ENCODE peak calls at places on chromosomes 11 and 22, in five cellular contexts. One of them, this sample, is unnamed.

GRCh38 chr11:20110908-20111669 is 49.2 kb downstream of the DBX1 start:
- DNase-seq in NT2/D1: peak
- DNase-seq in H1: no peak
- DNase-seq in HEK293T: peak
- DNase-seq in HepG2: peak
- DNase-seq in this sample: peak

GRCh38 chr22:27913162-27913741 is 5.8 kb downstream of the PITPNB start:
- DNase-seq in NT2/D1: no peak
- DNase-seq in H1: no peak
- DNase-seq in HEK293T: no peak
- DNase-seq in HepG2: no peak
- DNase-seq in this sample: no peak

GRCh38 chr22:41976070-41976901 is 7.0 kb downstream of the SEPTIN3 start:
- DNase-seq in NT2/D1: no peak
- DNase-seq in H1: no peak
- DNase-seq in HEK293T: peak
- DNase-seq in HepG2: no peak
- DNase-seq in this sample: no peak

GRCh38 chr11:31340903-31341572 is 28.5 kb downstream of the DCDC1 start:
- DNase-seq in NT2/D1: peak
- DNase-seq in H1: peak
- DNase-seq in HEK293T: peak
- DNase-seq in HepG2: peak
- DNase-seq in this sample: no peak

GRCh38 chr22:44603774-44604173 is 98.2 kb upstream of the PRR5 start:
- DNase-seq in NT2/D1: no peak
- DNase-seq in H1: no peak
- DNase-seq in HEK293T: no peak
- DNase-seq in HepG2: no peak
- DNase-seq in this sample: no peak

GRCh38 chr11:6925636-6926207 is 504 bp upstream of the ZNF215 start:
- DNase-seq in NT2/D1: no peak
- DNase-seq in H1: no peak
- DNase-seq in HEK293T: no peak
- DNase-seq in HepG2: no peak
- DNase-seq in this sample: no peak

GRCh38 chr11:122197055-122197987 is 81.3 kb upstream of the BLID start:
- DNase-seq in NT2/D1: no peak
- DNase-seq in H1: no peak
- DNase-seq in HEK293T: no peak
- DNase-seq in HepG2: peak
- DNase-seq in this sample: no peak

GRCh38 chr11:69259072-69259471 is 34.9 kb upstream of the MYEOV start:
- DNase-seq in NT2/D1: no peak
- DNase-seq in H1: no peak
- DNase-seq in HEK293T: no peak
- DNase-seq in HepG2: no peak
- DNase-seq in this sample: no peak

GRCh38 chr22:36775589-36775965 is 342 bp downstream of the IFT27 start:
- DNase-seq in NT2/D1: no peak
- DNase-seq in H1: no peak
- DNase-seq in HEK293T: peak
- DNase-seq in HepG2: no peak
- DNase-seq in this sample: no peak

GRCh38 chr22:38257650-38258246 is 15.1 kb downstream of the TMEM184B start:
- DNase-seq in NT2/D1: no peak
- DNase-seq in H1: no peak
- DNase-seq in HEK293T: no peak
- DNase-seq in HepG2: no peak
- DNase-seq in this sample: no peak

GRCh38 chr11:4111834-4112233 is 17.2 kb downstream of the RRM1 start:
- DNase-seq in NT2/D1: no peak
- DNase-seq in H1: no peak
- DNase-seq in HEK293T: no peak
- DNase-seq in HepG2: no peak
- DNase-seq in this sample: no peak

GRCh38 chr11:100978442-100978841 is 151.2 kb downstream of the PGR start:
- DNase-seq in NT2/D1: peak
- DNase-seq in H1: no peak
- DNase-seq in HEK293T: no peak
- DNase-seq in HepG2: no peak
- DNase-seq in this sample: no peak

GRCh38 chr11:84628871-84629625 is 998.1 kb downstream of the DLG2 start:
- DNase-seq in NT2/D1: no peak
- DNase-seq in H1: no peak
- DNase-seq in HEK293T: no peak
- DNase-seq in HepG2: no peak
- DNase-seq in this sample: no peak

GRCh38 chr11:12868315-12869073 is 140.6 kb upstream of the RASSF10 start:
- DNase-seq in NT2/D1: no peak
- DNase-seq in H1: no peak
- DNase-seq in HEK293T: no peak
- DNase-seq in HepG2: no peak
- DNase-seq in this sample: no peak

GRCh38 chr22:21952586-21953571 is at the start of gene PPM1F:
- DNase-seq in NT2/D1: peak
- DNase-seq in H1: peak
- DNase-seq in HEK293T: peak
- DNase-seq in HepG2: peak
- DNase-seq in this sample: peak

GRCh38 chr11:8290122-8290810 is 26.6 kb upstream of the LMO1 start:
- DNase-seq in NT2/D1: no peak
- DNase-seq in H1: no peak
- DNase-seq in HEK293T: no peak
- DNase-seq in HepG2: no peak
- DNase-seq in this sample: no peak

GRCh38 chr11:8289426-8290047 is 25.9 kb upstream of the LMO1 start:
- DNase-seq in NT2/D1: no peak
- DNase-seq in H1: no peak
- DNase-seq in HEK293T: no peak
- DNase-seq in HepG2: no peak
- DNase-seq in this sample: no peak

GRCh38 chr11:8293171-8293570 is 29.5 kb upstream of the LMO1 start:
- DNase-seq in NT2/D1: no peak
- DNase-seq in H1: no peak
- DNase-seq in HEK293T: no peak
- DNase-seq in HepG2: no peak
- DNase-seq in this sample: no peak

GRCh38 chr11:8292351-8292750 is 28.7 kb upstream of the LMO1 start:
- DNase-seq in NT2/D1: no peak
- DNase-seq in H1: no peak
- DNase-seq in HEK293T: no peak
- DNase-seq in HepG2: no peak
- DNase-seq in this sample: no peak

GRCh38 chr11:8291421-8292350 is 28.0 kb upstream of the LMO1 start:
- DNase-seq in NT2/D1: no peak
- DNase-seq in H1: no peak
- DNase-seq in HEK293T: no peak
- DNase-seq in HepG2: no peak
- DNase-seq in this sample: no peak
- TF ChIP-seq SUZ12 in NT2/D1: no peak
- TF ChIP-seq SUZ12 in H1: no peak
- TF ChIP-seq SUZ12 in HEK293T: no peak
- TF ChIP-seq SUZ12 in HepG2: no peak
- TF ChIP-seq SUZ12 in this sample: no peak

GRCh38 chr11:130407978-130408377 is 20.4 kb downstream of the ADAMTS8 start:
- DNase-seq in NT2/D1: no peak
- DNase-seq in H1: no peak
- DNase-seq in HEK293T: no peak
- DNase-seq in HepG2: no peak
- DNase-seq in this sample: no peak
- TF ChIP-seq SUZ12 in NT2/D1: no peak
- TF ChIP-seq SUZ12 in H1: no peak
- TF ChIP-seq SUZ12 in HEK293T: no peak
- TF ChIP-seq SUZ12 in HepG2: no peak
- TF ChIP-seq SUZ12 in this sample: no peak

GRCh38 chr11:64826062-64826461 is 15.7 kb upstream of the MEN1 start:
- DNase-seq in NT2/D1: no peak
- DNase-seq in H1: no peak
- DNase-seq in HEK293T: no peak
- DNase-seq in HepG2: no peak
- DNase-seq in this sample: no peak
- TF ChIP-seq SUZ12 in NT2/D1: no peak
- TF ChIP-seq SUZ12 in H1: no peak
- TF ChIP-seq SUZ12 in HEK293T: no peak
- TF ChIP-seq SUZ12 in HepG2: no peak
- TF ChIP-seq SUZ12 in this sample: no peak

DNA sequence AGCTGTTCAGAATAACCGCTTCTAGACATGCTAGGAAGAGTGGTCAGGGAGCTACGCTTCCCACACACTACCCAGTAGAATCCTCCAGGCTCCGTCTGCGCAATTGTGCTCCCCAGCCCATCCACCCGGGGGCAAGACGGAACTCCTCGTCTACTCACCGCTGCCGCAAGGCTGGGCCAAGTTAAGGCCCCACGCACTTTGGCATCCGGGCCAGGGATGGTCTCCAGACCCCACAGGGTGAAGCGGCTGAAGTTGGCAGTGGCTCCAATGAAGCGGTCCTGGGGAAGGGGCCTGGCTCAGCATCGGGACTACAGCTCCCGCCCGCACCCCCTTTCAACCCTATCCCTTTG is 736 bp downstream of the RNASEH2C start:
- DNase-seq in NT2/D1: no peak
- DNase-seq in H1: no peak
- DNase-seq in HEK293T: peak
- DNase-seq in HepG2: no peak
- DNase-seq in this sample: no peak
- TF ChIP-seq SUZ12 in NT2/D1: no peak
- TF ChIP-seq SUZ12 in H1: no peak
- TF ChIP-seq SUZ12 in HEK293T: no peak
- TF ChIP-seq SUZ12 in HepG2: no peak
- TF ChIP-seq SUZ12 in this sample: no peak

GRCh38 chr11:67648796-67649613 is 1.5 kb downstream of the ACY3 start:
- DNase-seq in NT2/D1: no peak
- DNase-seq in H1: no peak
- DNase-seq in HEK293T: no peak
- DNase-seq in HepG2: no peak
- DNase-seq in this sample: peak
- TF ChIP-seq SUZ12 in NT2/D1: no peak
- TF ChIP-seq SUZ12 in H1: no peak
- TF ChIP-seq SUZ12 in HEK293T: no peak
- TF ChIP-seq SUZ12 in HepG2: no peak
- TF ChIP-seq SUZ12 in this sample: no peak

GRCh38 chr11:110971110-110971509 is 258.9 kb upstream of the ARHGAP20 start:
- DNase-seq in NT2/D1: no peak
- DNase-seq in H1: no peak
- DNase-seq in HEK293T: no peak
- DNase-seq in HepG2: no peak
- DNase-seq in this sample: no peak
- TF ChIP-seq SUZ12 in NT2/D1: no peak
- TF ChIP-seq SUZ12 in H1: no peak
- TF ChIP-seq SUZ12 in HEK293T: no peak
- TF ChIP-seq SUZ12 in HepG2: no peak
- TF ChIP-seq SUZ12 in this sample: no peak

DNA sequence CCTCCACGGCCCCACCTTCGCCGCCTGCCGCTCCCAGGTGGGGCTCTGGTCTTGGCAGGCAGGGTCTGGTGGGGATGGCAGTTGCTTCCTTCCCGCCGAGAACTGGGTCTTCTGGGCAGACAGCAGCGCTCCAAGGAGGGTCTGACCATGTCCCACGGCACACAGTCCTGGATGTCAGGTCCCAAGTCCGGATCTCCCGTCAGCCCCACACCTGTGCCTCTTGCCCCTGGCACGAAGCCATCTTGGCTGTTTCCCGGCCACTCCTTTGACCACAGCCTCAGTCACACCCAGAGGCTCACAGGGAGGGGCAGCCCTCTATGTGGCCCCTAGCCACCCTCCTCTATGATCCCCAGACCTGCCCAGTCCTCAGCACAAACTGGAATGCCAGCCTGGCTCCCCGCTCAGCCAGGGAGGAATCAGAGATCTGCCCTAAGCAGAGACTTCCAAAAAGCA is 14.3 kb downstream of the MUC5B start:
- DNase-seq in NT2/D1: no peak
- DNase-seq in H1: no peak
- DNase-seq in HEK293T: no peak
- DNase-seq in HepG2: no peak
- DNase-seq in this sample: no peak
- TF ChIP-seq SUZ12 in NT2/D1: no peak
- TF ChIP-seq SUZ12 in H1: no peak
- TF ChIP-seq SUZ12 in HEK293T: no peak
- TF ChIP-seq SUZ12 in HepG2: no peak
- TF ChIP-seq SUZ12 in this sample: no peak

DNA sequence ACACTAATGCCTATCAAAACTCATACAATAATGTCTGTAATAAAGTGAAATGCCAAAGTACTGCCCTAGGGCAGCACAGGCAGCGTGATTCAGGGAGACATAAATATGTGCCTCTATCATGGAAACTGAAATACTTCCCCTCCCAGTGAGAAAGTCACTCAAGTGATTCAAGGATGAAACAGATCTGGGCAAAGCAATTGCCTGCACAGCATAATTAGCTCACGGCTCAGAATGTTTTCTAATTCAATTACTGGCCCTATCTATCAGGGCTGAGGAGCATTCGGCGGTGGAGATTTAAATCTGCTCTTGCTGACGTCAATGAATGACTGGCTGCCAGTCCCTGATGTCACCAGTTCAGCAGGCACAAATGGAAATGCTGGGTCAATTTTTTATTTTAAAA is 27.7 kb upstream of the PPP2R1B start:
- DNase-seq in NT2/D1: no peak
- DNase-seq in H1: no peak
- DNase-seq in HEK293T: peak
- DNase-seq in HepG2: no peak
- DNase-seq in this sample: no peak
- TF ChIP-seq SUZ12 in NT2/D1: no peak
- TF ChIP-seq SUZ12 in H1: no peak
- TF ChIP-seq SUZ12 in HEK293T: no peak
- TF ChIP-seq SUZ12 in HepG2: no peak
- TF ChIP-seq SUZ12 in this sample: no peak

GRCh38 chr11:32597914-32598313 is 14.3 kb downstream of the EIF3M start:
- DNase-seq in NT2/D1: no peak
- DNase-seq in H1: no peak
- DNase-seq in HEK293T: no peak
- DNase-seq in HepG2: no peak
- DNase-seq in this sample: no peak
- TF ChIP-seq SUZ12 in NT2/D1: no peak
- TF ChIP-seq SUZ12 in H1: no peak
- TF ChIP-seq SUZ12 in HEK293T: no peak
- TF ChIP-seq SUZ12 in HepG2: no peak
- TF ChIP-seq SUZ12 in this sample: no peak

DNA sequence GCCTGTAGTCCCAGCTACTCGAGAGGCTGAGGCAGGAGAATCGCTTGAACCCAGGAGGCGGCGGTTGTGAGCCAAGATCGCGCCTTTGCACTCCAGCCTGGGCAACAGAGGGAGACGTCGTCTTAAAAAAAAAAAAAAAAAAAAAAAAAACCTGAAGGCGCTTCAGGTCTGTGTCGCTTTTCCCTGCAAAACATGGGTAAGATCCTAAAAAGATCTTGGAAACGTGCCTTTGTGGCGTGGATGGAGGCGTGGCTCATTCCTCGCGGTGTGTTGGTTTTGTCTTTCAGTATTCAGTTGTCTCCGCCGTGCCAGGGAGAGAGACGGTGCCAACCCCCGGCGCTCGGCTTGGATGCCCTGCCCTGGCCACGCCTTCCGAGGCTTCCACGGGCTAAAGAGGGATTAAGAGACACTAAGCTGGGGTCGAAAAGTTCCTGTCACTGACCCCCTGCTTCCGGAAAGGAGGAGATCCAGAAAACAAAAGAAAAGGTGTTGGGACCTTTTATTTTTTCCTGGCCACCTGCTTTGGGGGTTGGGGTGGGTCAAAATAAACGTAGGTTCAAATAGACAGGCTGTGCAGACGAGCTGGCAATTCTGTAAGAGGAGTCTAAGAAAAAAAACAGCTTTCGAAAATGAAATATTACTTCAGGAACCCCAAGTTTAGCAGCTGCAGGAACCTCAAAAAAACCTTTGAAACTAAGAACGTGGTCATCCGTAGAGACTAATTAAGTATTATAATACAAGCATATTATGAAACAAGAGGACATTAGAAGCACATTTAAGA is 1.1 kb upstream of the SLC35F2 start:
- DNase-seq in NT2/D1: no peak
- DNase-seq in H1: no peak
- DNase-seq in HEK293T: peak
- DNase-seq in HepG2: no peak
- DNase-seq in this sample: peak
- TF ChIP-seq SUZ12 in NT2/D1: no peak
- TF ChIP-seq SUZ12 in H1: no peak
- TF ChIP-seq SUZ12 in HEK293T: no peak
- TF ChIP-seq SUZ12 in HepG2: no peak
- TF ChIP-seq SUZ12 in this sample: no peak